ENCODE peak calls at places on chromosomes 2 and 18, in nine cellular contexts. E is GM23248; U is left ventricle myocardium inferior; Q is fibroblast of lung; V is testis; T is ovary; L is heart left ventricle; S is cardiac muscle cell; P is effector memory CD4-positive, alpha-beta T cell. R is an unnamed sample.

GRCh38 chr18:58499527-58499926 is 129.4 kb downstream of the ALPK2 start:
- DNase-seq in E (no peak), U (no peak), Q (no peak), V (no peak), T (no peak), L (no peak), S (no peak), P (no peak), R (no peak)

GRCh38 chr2:23658466-23658942 is 268.4 kb downstream of the ATAD2B start:
- DNase-seq in E (no peak), U (peak; percentile 43), Q (no peak), V (no peak), T (no peak), L (peak; percentile 62), S (no peak), P (no peak), R (no peak)

GRCh38 chr2:95021847-95022246 is 3.7 kb upstream of the MAL start:
- DNase-seq in E (no peak), U (no peak), Q (no peak), V (no peak), T (no peak), L (no peak), S (no peak), P (no peak), R (no peak)

GRCh38 chr2:75199428-75200011 is at the start of gene TACR1:
- DNase-seq in E (peak; percentile 85), U (peak; percentile 56), Q (peak; percentile 76), V (peak; percentile 76), T (peak; percentile 72), L (peak; percentile 80), S (peak; percentile 55), P (peak; percentile 21), R (no peak)

GRCh38 chr2:227813562-227814353 is at the start of gene CCL20:
- DNase-seq in E (no peak), U (no peak), Q (no peak), V (no peak), T (no peak), L (no peak), S (no peak), P (no peak), R (no peak)

GRCh38 chr2:52405958-52406357 is 1361.6 kb upstream of the CHAC2 start:
- DNase-seq in E (no peak), U (no peak), Q (no peak), V (no peak), T (no peak), L (no peak), S (no peak), P (no peak), R (no peak)

GRCh38 chr2:54957321-54957999 is 92.8 kb downstream of the RTN4 start:
- DNase-seq in E (no peak), U (no peak), Q (no peak), V (no peak), T (no peak), L (no peak), S (no peak), P (no peak), R (no peak)

GRCh38 chr2:159755788-159756187 is 42.2 kb downstream of the CD302 start:
- DNase-seq in E (peak; percentile 73), U (no peak), Q (no peak), V (no peak), T (no peak), L (no peak), S (peak; percentile 2), P (no peak), R (no peak)

GRCh38 chr18:5546660-5547059 is 2.9 kb upstream of the EPB41L3 start:
- DNase-seq in E (peak; percentile 78), U (no peak), Q (peak; percentile 74), V (peak; percentile 54), T (no peak), L (no peak), S (peak; percentile 53), P (no peak), R (no peak)

GRCh38 chr2:180322781-180323180 is 315.7 kb upstream of the CWC22 start:
- DNase-seq in E (peak; percentile 72), U (no peak), Q (peak; percentile 9), V (no peak), T (no peak), L (no peak), S (no peak), P (no peak), R (no peak)

GRCh38 chr2:180324191-180324590 is 317.1 kb upstream of the CWC22 start:
- DNase-seq in E (peak; percentile 29), U (no peak), Q (no peak), V (no peak), T (no peak), L (no peak), S (no peak), P (no peak), R (no peak)

GRCh38 chr2:180314086-180314485 is 307.0 kb upstream of the CWC22 start:
- DNase-seq in E (peak; percentile 63), U (no peak), Q (no peak), V (no peak), T (no peak), L (no peak), S (no peak), P (no peak), R (no peak)

GRCh38 chr2:180319586-180320405 is 312.7 kb upstream of the CWC22 start:
- DNase-seq in E (no peak), U (no peak), Q (no peak), V (no peak), T (no peak), L (no peak), S (no peak), P (no peak), R (no peak)
- H3K27ac ChIP-seq in E (no peak overlapping the region), U (no peak overlapping the region), Q (no peak overlapping the region), V (no peak overlapping the region), T (no peak overlapping the region), L (no peak overlapping the region), S (no peak overlapping the region), P (no peak overlapping the region), R (no peak overlapping the region)

DNA sequence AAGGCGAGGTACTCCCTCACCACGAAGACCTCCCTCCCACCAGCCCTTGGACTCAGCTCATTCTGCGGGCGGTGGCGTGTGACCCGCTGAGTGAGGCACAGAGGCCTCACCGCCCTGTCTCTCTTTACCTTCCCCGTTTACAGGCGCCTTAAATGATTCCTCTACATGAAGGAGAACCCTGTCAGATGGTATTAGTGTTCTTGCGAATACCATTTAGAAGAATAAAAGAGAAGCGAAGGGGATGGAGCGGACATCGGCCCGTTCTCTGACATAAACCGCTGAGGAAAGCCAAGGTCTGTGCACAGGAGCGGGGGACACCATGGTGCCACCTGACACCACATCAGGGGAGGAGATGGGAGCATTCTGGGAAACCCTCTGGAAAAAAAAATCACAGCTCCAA is 179.8 kb downstream of the HDAC4 start:
- DNase-seq in E (no peak), U (no peak), Q (no peak), V (no peak), T (peak; percentile 25), L (no peak), S (no peak), P (no peak), R (no peak)
- H3K4me1 ChIP-seq in E (peaks cover 48% of the 10 kb centered on the region), U (peaks cover 76% of the 10 kb centered on the region), Q (peaks cover 22% of the 10 kb centered on the region), V (peaks cover 55% of the 10 kb centered on the region), T (peaks cover 30% of the 10 kb centered on the region), L (peaks cover 47% of the 10 kb centered on the region), S (peaks cover 15% of the 10 kb centered on the region), P (peaks cover 28% of the 10 kb centered on the region), R (peaks cover 5% of the 10 kb centered on the region)

GRCh38 chr2:174334278-174334715 is 457 bp upstream of the SP9 start:
- DNase-seq in E (no peak), U (no peak), Q (no peak), V (no peak), T (no peak), L (no peak), S (no peak), P (no peak), R (no peak)

GRCh38 chr2:174333502-174334277 is 1.1 kb upstream of the SP9 start:
- DNase-seq in E (no peak), U (no peak), Q (no peak), V (no peak), T (no peak), L (no peak), S (no peak), P (no peak), R (no peak)

GRCh38 chr2:174336403-174337336 is 1.9 kb downstream of the SP9 start:
- DNase-seq in E (no peak), U (no peak), Q (no peak), V (no peak), T (no peak), L (peak; percentile 73), S (peak; percentile 79), P (no peak), R (no peak)

GRCh38 chr2:174335605-174336402 is 1.1 kb downstream of the SP9 start:
- DNase-seq in E (peak; percentile 66), U (no peak), Q (no peak), V (no peak), T (no peak), L (peak; percentile 61), S (no peak), P (no peak), R (no peak)

GRCh38 chr2:174334781-174335604 is at the start of gene SP9:
- DNase-seq in E (peak; percentile 77), U (no peak), Q (peak; percentile 50), V (peak; percentile 63), T (no peak), L (peak; percentile 63), S (peak; percentile 88), P (no peak), R (no peak)
- H3K4me3 ChIP-seq in E (peak within 1 kb of the TSS; percentile 74), U (peak within 1 kb of the TSS; percentile 54), Q (no peak within 1 kb of the TSS), V (peak within 1 kb of the TSS; percentile 46), T (no peak within 1 kb of the TSS), L (peak within 1 kb of the TSS; percentile 13), S (peak within 1 kb of the TSS; percentile 34), P (peak within 1 kb of the TSS; percentile 13), R (peak within 1 kb of the TSS; percentile 15)

GRCh38 chr2:150520088-150520487 is 32.6 kb upstream of the RND3 start:
- DNase-seq in E (no peak), U (no peak), Q (no peak), V (no peak), T (no peak), L (no peak), S (no peak), P (no peak), R (no peak)
- H3K27ac ChIP-seq in E (no peak overlapping the region), U (no peak overlapping the region), Q (peak overlapping the region; percentile 22), V (no peak overlapping the region), T (no peak overlapping the region), L (no peak overlapping the region), S (no peak overlapping the region), P (no peak overlapping the region), R (no peak overlapping the region)

GRCh38 chr2:220705678-220706077 is 866.4 kb downstream of the EPHA4 start:
- DNase-seq in E (no peak), U (no peak), Q (no peak), V (no peak), T (no peak), L (no peak), S (no peak), P (no peak), R (no peak)
- H3K4me1 ChIP-seq in E (peaks cover 25% of the 10 kb centered on the region), U (no peaks in the 10 kb centered on the region), Q (no peaks in the 10 kb centered on the region), V (no peaks in the 10 kb centered on the region), T (no peaks in the 10 kb centered on the region), L (no peaks in the 10 kb centered on the region), S (no peaks in the 10 kb centered on the region), P (no peaks in the 10 kb centered on the region), R (no peaks in the 10 kb centered on the region)

GRCh38 chr2:217935901-217936684 is 66.7 kb downstream of the TNS1 start:
- DNase-seq in E (peak; percentile 27), U (peak; percentile 11), Q (peak; percentile 32), V (no peak), T (no peak), L (peak; percentile 42), S (no peak), P (no peak), R (no peak)
- H3K4me3 ChIP-seq in E (no peak overlapping the region), U (peak overlapping the region; percentile 84), Q (no peak overlapping the region), V (peak overlapping the region; percentile 6), T (no peak overlapping the region), L (peak overlapping the region; percentile 36), S (no peak overlapping the region), P (no peak overlapping the region), R (no peak overlapping the region)

R was measured in iPS DF 6.9.